ENCODE peak calls at places on chromosomes 6 and 20, in ten cellular contexts. N is psoas muscle, M is A549, O is osteocyte, T is left ventricle myocardium inferior, J is cardiac muscle cell, D is progenitor cell of endocrine pancreas, H is uterus, Y is mammary epithelial cell, A is AG04449. K is an unnamed sample.

GRCh38 chr6:48151142-48151541 is 40.1 kb upstream of the PTCHD4 start:
- DNase-seq in N (no peak), M (no peak), O (no peak), T (no peak), J (no peak), D (no peak), H (no peak), Y (peak), A (no peak), K (no peak)

GRCh38 chr6:90297866-90298381 is 1.3 kb upstream of the BACH2 start:
- DNase-seq in N (no peak), M (no peak), O (no peak), T (no peak), J (peak), D (no peak), H (no peak), Y (no peak), A (no peak), K (no peak)

GRCh38 chr6:6058054-6058444 is 51.3 kb upstream of the NRN1 start:
- DNase-seq in N (no peak), M (no peak), O (no peak), T (no peak), J (no peak), D (no peak), H (no peak), Y (no peak), A (no peak), K (no peak)

GRCh38 chr6:138094260-138094659 is 13.0 kb downstream of the PERP start:
- DNase-seq in N (no peak), M (no peak), O (no peak), T (no peak), J (no peak), D (no peak), H (no peak), Y (no peak), A (no peak), K (no peak)

GRCh38 chr6:2132416-2132815 is 113.0 kb downstream of the GMDS start:
- DNase-seq in N (no peak), M (no peak), O (no peak), T (no peak), J (no peak), D (no peak), H (no peak), Y (peak), A (no peak), K (no peak)

GRCh38 chr6:135993321-135993720 is 141.8 kb downstream of the PDE7B start:
- DNase-seq in N (no peak), M (no peak), O (no peak), T (no peak), J (no peak), D (no peak), H (no peak), Y (no peak), A (no peak), K (no peak)

GRCh38 chr6:31760790-31761189 is 1.7 kb upstream of the SAPCD1 start:
- DNase-seq in N (no peak), M (no peak), O (no peak), T (no peak), J (no peak), D (no peak), H (no peak), Y (no peak), A (no peak), K (no peak)

GRCh38 chr6:28896505-28897392 is 27.0 kb downstream of the TRIM27 start:
- DNase-seq in N (peak), M (peak), O (peak), T (peak), J (peak), D (peak), H (peak), Y (peak), A (no peak), K (peak)

GRCh38 chr6:167152858-167153257 is 4.9 kb downstream of the GPR31 start:
- DNase-seq in N (no peak), M (no peak), O (no peak), T (no peak), J (no peak), D (no peak), H (no peak), Y (no peak), A (no peak), K (no peak)

GRCh38 chr20:59783020-59784010 is 150.1 kb downstream of the SYCP2 start:
- DNase-seq in N (peak), M (peak), O (peak), T (peak), J (peak), D (peak), H (peak), Y (peak), A (no peak), K (peak)

GRCh38 chr20:57458400-57459160 is 66.4 kb downstream of the CTCFL start:
- DNase-seq in N (peak), M (no peak), O (no peak), T (no peak), J (no peak), D (no peak), H (no peak), Y (no peak), A (no peak), K (no peak)

GRCh38 chr6:85287654-85288053 is 162.2 kb upstream of the NT5E start:
- DNase-seq in N (no peak), M (no peak), O (no peak), T (no peak), J (no peak), D (no peak), H (no peak), Y (no peak), A (no peak), K (no peak)

GRCh38 chr6:168113226-168113625 is 34.2 kb upstream of the FRMD1 start:
- DNase-seq in N (no peak), M (no peak), O (no peak), T (no peak), J (no peak), D (no peak), H (no peak), Y (no peak), A (no peak), K (no peak)

GRCh38 chr6:73548458-73549446 is 27.9 kb upstream of the EEF1A1 start:
- DNase-seq in N (no peak), M (no peak), O (no peak), T (no peak), J (no peak), D (no peak), H (no peak), Y (no peak), A (no peak), K (no peak)

GRCh38 chr6:36169023-36170007 is 27.2 kb upstream of the BRPF3 start:
- DNase-seq in N (no peak), M (no peak), O (no peak), T (no peak), J (no peak), D (no peak), H (no peak), Y (no peak), A (no peak), K (no peak)

GRCh38 chr6:45786243-45786795 is 229.3 kb downstream of the CLIC5 start:
- DNase-seq in N (no peak), M (no peak), O (no peak), T (no peak), J (no peak), D (no peak), H (no peak), Y (no peak), A (no peak), K (no peak)

GRCh38 chr6:24829657-24830056 is 30.9 kb upstream of the ARMH2 start:
- DNase-seq in N (no peak), M (no peak), O (no peak), T (no peak), J (no peak), D (no peak), H (no peak), Y (no peak), A (no peak), K (no peak)

GRCh38 chr6:65776332-65776731 is 69.3 kb upstream of the EYS start:
- DNase-seq in N (no peak), M (no peak), O (no peak), T (no peak), J (peak), D (no peak), H (no peak), Y (no peak), A (no peak), K (no peak)

GRCh38 chr6:151063339-151063738 is 176.4 kb upstream of the AKAP12 start:
- DNase-seq in N (no peak), M (no peak), O (no peak), T (no peak), J (no peak), D (no peak), H (no peak), Y (peak), A (peak), K (no peak)

GRCh38 chr6:163438940-163439335 is 24.4 kb downstream of the QKI start:
- DNase-seq in N (peak), M (no peak), O (no peak), T (peak), J (peak), D (no peak), H (no peak), Y (no peak), A (no peak), K (no peak)

GRCh38 chr6:147643341-147644200 is 135.1 kb downstream of the SAMD5 start:
- DNase-seq in N (no peak), M (no peak), O (no peak), T (no peak), J (no peak), D (no peak), H (no peak), Y (no peak), A (no peak), K (no peak)

GRCh38 chr6:119079288-119079809 is 885 bp upstream of the FAM184A start:
- DNase-seq in N (no peak), M (no peak), O (no peak), T (no peak), J (no peak), D (no peak), H (no peak), Y (peak), A (no peak), K (no peak)

DNA sequence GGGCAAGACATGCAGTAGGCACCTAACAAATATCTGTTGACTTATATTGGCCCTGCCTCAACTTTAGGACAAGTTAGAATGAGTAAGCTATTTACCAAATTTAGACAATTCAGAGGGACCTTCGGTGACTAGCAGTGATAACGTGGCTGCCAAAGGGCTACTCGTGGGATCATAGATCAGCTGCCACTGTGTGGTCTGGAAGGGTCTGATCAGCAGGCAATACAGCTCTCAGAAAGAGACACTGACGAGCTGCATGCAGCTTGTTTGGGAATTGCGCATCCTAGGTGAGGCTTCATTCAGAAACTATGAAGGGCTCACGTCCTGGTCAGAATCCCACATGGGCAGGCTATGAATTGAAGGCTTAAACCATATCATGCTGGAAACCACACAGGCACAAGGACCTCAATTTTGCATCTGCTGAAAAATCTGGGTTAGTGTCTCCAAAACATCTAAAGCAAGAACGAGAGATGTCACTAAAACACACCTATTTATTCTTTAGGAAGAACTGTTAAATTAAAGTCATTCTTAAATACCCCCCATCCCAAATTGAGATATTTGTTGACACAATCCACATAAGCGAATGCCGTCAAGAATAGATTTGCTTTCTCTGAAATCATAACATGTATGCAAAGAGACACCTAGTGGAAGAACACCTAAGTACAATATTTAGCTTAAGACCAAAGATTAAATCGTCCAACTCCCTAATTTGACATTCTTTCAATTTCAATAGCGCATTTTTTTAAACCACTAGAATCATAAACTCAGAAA is 79.6 kb downstream of the IPCEF1 start:
- DNase-seq in N (no peak), M (peak), O (no peak), T (no peak), J (peak), D (no peak), H (no peak), Y (no peak), A (no peak), K (no peak)
- TF ChIP-seq CTCF in N (peak), M (peak), O (peak), T (peak), J (peak), D (peak), H (peak), Y (peak), A (peak), K (peak)

DNA sequence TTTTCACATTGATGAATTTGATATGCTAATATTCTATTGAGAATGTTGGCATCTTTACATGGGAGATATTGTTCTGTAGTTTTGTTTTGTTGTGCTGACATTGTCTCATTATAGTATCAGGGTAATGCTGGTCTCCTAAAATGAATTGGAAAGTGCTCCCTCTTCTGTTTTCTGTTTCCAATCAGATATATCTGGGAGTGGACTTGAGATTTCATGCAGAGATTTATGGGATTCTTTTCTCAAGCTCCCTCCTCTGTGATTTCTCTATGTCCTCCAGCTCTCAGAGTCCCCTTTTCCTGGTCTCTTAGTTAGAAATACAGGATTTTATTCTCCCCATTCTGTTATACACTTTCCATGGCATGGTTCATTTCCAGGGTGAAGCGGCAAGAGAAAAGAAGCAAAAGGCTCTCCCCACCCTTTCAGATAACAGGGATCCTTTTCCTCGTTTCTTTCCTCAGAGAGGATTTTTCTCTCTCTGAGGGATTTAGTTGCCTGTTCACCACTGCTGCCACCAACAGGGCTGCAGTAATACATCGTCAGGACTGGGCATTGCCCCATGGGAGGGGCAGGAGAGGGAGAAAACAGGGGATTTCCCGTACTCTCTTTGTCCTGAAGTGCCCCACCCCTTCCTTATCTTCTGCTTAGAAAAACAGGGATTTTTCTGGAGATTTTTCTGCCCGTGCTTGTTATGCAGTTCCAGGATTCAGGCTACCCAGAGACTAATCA is 59.3 kb upstream of the STMND1 start:
- DNase-seq in N (no peak), M (peak), O (no peak), T (no peak), J (peak), D (no peak), H (no peak), Y (peak), A (no peak), K (no peak)
- TF ChIP-seq CTCF in N (no peak), M (peak), O (peak), T (peak), J (peak), D (peak), H (no peak), Y (peak), A (peak), K (peak)

GRCh38 chr20:19726126-19726525 is 31.9 kb upstream of the RIN2 start:
- DNase-seq in N (no peak), M (no peak), O (no peak), T (no peak), J (no peak), D (no peak), H (no peak), Y (peak), A (no peak), K (no peak)
- TF ChIP-seq CTCF in N (no peak), M (no peak), O (no peak), T (no peak), J (no peak), D (no peak), H (no peak), Y (no peak), A (no peak), K (no peak)

GRCh38 chr20:10696650-10697049 is 22.9 kb upstream of the JAG1 start:
- DNase-seq in N (no peak), M (no peak), O (no peak), T (no peak), J (no peak), D (no peak), H (no peak), Y (no peak), A (no peak), K (no peak)
- TF ChIP-seq CTCF in N (peak), M (peak), O (peak), T (peak), J (peak), D (peak), H (no peak), Y (peak), A (peak), K (peak)

GRCh38 chr6:128256100-128256499 is 264.3 kb downstream of the PTPRK start:
- DNase-seq in N (no peak), M (no peak), O (no peak), T (no peak), J (no peak), D (no peak), H (no peak), Y (no peak), A (no peak), K (no peak)

GRCh38 chr6:128249429-128249828 is 271.0 kb downstream of the PTPRK start:
- DNase-seq in N (no peak), M (no peak), O (no peak), T (no peak), J (no peak), D (no peak), H (no peak), Y (no peak), A (no peak), K (no peak)

GRCh38 chr6:128250370-128251070 is 269.9 kb downstream of the PTPRK start:
- DNase-seq in N (no peak), M (no peak), O (no peak), T (no peak), J (no peak), D (no peak), H (no peak), Y (no peak), A (no peak), K (no peak)

GRCh38 chr6:128252293-128253176 is 267.9 kb downstream of the PTPRK start:
- DNase-seq in N (no peak), M (no peak), O (no peak), T (no peak), J (no peak), D (no peak), H (no peak), Y (no peak), A (peak), K (no peak)

GRCh38 chr6:128251445-128251844 is 269.0 kb downstream of the PTPRK start:
- DNase-seq in N (no peak), M (no peak), O (no peak), T (no peak), J (no peak), D (no peak), H (no peak), Y (no peak), A (no peak), K (no peak)
- TF ChIP-seq CTCF in N (no peak), M (no peak), O (no peak), T (no peak), J (no peak), D (no peak), H (no peak), Y (no peak), A (no peak), K (no peak)

DNA sequence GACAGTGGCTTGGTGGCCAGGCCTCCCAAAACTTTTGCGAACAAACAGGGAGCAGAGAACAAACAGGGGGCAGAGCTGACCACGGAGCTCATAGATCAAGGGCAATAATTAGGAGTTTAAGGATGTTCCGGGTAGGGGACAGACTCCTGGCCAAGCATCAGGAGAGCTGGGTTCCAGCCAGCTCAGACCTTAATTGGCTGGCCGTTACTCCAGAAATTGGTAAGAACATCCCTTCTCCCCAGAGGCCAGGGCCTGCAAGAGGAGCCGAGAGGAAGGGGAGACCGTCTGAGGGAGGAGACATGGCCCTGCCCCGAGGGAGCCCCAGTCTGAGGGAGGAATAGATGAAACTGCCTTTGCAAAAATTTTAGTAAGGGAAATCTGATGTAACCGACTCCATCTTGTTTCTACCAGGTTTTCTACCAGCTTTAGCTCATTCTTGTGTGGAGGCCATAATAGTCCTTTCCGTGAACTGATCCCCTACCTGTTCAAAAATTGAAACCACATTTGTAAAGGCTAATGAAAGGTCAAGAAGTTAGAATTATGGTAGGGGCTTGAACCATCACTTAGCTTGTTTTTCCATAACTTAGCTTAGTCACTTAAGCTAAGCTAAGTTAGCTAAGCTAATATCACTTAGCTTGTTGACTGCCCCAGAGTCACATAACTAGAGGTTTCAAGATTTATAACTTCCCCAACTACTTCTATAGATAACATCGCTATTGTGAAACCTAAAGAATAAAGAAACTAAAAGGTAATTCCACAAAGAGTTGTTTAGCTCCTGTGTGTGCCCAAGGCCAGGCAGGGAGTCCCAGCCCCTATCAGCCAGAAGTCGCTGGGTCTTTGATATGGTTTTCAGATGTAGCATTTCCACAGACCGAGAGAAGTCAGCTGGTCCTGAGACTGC is 131.6 kb downstream of the VEGFA start:
- DNase-seq in N (peak), M (no peak), O (no peak), T (no peak), J (no peak), D (no peak), H (peak), Y (no peak), A (no peak), K (no peak)
- TF ChIP-seq CTCF in N (no peak), M (no peak), O (no peak), T (no peak), J (no peak), D (no peak), H (no peak), Y (no peak), A (no peak), K (no peak)

DNA sequence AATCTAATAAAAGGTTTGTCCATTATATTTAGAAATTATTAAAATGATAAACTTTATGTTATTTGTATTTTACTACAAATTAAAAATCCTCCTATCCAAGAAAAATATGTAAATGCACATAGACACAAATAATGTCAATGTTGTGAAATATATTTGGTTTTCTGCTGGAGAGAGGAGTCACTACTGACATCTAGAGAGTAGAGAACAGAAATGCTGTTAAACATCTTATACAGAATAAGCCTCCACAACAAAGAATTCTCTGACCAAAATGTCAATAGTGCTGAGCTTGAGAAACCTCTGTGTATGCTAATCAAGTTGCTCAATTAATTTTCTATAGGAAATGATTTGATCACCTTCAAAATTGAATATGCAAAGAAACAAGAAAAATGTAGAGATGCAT is 12.4 kb downstream of the HTR1B start:
- DNase-seq in N (no peak), M (no peak), O (no peak), T (no peak), J (no peak), D (no peak), H (no peak), Y (no peak), A (no peak), K (no peak)
- TF ChIP-seq CTCF in N (peak), M (no peak), O (peak), T (peak), J (peak), D (no peak), H (no peak), Y (peak), A (peak), K (no peak)

GRCh38 chr20:23178806-23179205 is 92.7 kb upstream of the CD93 start:
- DNase-seq in N (peak), M (no peak), O (no peak), T (no peak), J (no peak), D (no peak), H (no peak), Y (no peak), A (no peak), K (no peak)
- TF ChIP-seq CTCF in N (peak), M (no peak), O (no peak), T (peak), J (peak), D (no peak), H (no peak), Y (peak), A (no peak), K (no peak)

K was measured in type B pancreatic cell.